ENCODE peak calls at places on chromosome 13, in four cellular contexts. One of them, this sample, is unnamed.
A peak's percentile ranks its signal among the peaks of the same experiment; 100 is the strongest.

GRCh38 chr13:93861818-93862217 is 617.7 kb downstream of the DCT start:
- DNase-seq in mesendoderm: peak; percentile 86
- DNase-seq in H1: no peak
- DNase-seq in IMR-90: peak; percentile 92
- DNase-seq in this sample: no peak

GRCh38 chr13:73737214-73737613 is 397.0 kb downstream of the KLF12 start:
- DNase-seq in mesendoderm: no peak
- DNase-seq in IMR-90: no peak
- DNase-seq in H1: no peak
- DNase-seq in this sample: no peak

GRCh38 chr13:21237081-21237480 is 60.6 kb downstream of the MRPL57 start:
- DNase-seq in IMR-90: no peak
- DNase-seq in H1: no peak
- DNase-seq in mesendoderm: no peak
- DNase-seq in this sample: no peak

GRCh38 chr13:44397766-44398223 is 24.2 kb downstream of the SERP2 start:
- DNase-seq in IMR-90: peak; percentile 20
- DNase-seq in H1: no peak
- DNase-seq in mesendoderm: no peak
- DNase-seq in this sample: no peak

GRCh38 chr13:102011539-102011938 is 390.3 kb downstream of the FGF14 start:
- DNase-seq in IMR-90: no peak
- DNase-seq in H1: no peak
- DNase-seq in mesendoderm: no peak
- DNase-seq in this sample: no peak

GRCh38 chr13:19991531-19991930 is 33.0 kb downstream of the ZMYM2 start:
- DNase-seq in IMR-90: no peak
- DNase-seq in H1: no peak
- DNase-seq in mesendoderm: no peak
- DNase-seq in this sample: no peak

GRCh38 chr13:113350065-113350937 is 13.6 kb downstream of the GRTP1 start:
- DNase-seq in mesendoderm: peak; percentile 47
- DNase-seq in H1: no peak
- DNase-seq in IMR-90: no peak
- DNase-seq in this sample: peak; percentile 58

GRCh38 chr13:113998781-113999617 is 25.1 kb upstream of the C13orf46 start:
- DNase-seq in IMR-90: no peak
- DNase-seq in H1: no peak
- DNase-seq in mesendoderm: no peak
- DNase-seq in this sample: no peak

GRCh38 chr13:92967923-92968322 is 258.7 kb upstream of the GPC6 start:
- DNase-seq in H1: no peak
- DNase-seq in mesendoderm: peak; percentile 8
- DNase-seq in IMR-90: peak; percentile 16
- DNase-seq in this sample: no peak

GRCh38 chr13:98549006-98549727 is 27.7 kb downstream of the STK24 start:
- DNase-seq in IMR-90: peak; percentile 98
- DNase-seq in H1: no peak
- DNase-seq in mesendoderm: no peak
- DNase-seq in this sample: no peak
- H3K56ac ChIP-seq in IMR-90: peak overlapping the region; percentile 64
- H3K56ac ChIP-seq in H1: no peak overlapping the region
- H3K56ac ChIP-seq in mesendoderm: no peak overlapping the region
- H3K56ac ChIP-seq in this sample: no peak overlapping the region

DNA sequence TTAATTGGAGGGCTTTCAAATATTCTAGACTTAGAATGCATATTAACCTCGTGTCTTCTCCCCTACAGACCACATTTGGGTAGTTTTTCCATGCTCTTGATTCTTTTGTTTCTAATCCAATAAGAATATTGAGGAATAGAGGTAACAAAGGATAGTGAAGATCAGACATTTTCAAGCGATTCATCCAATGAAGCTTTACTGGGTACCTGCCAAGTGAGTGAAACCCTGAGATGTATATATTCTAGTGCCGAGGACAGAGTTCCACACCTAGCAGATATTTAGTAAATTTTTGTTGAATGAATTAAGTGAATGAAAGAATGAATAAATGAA is 471 bp upstream of the RFC3 start:
- DNase-seq in H1: no peak
- DNase-seq in mesendoderm: no peak
- DNase-seq in IMR-90: peak; percentile 2
- DNase-seq in this sample: no peak
- H4K8ac ChIP-seq in H1: no peak overlapping the region
- H4K8ac ChIP-seq in mesendoderm: peak overlapping the region; percentile 15
- H4K8ac ChIP-seq in IMR-90: peak overlapping the region; percentile 98
- H4K8ac ChIP-seq in this sample: no peak overlapping the region

DNA sequence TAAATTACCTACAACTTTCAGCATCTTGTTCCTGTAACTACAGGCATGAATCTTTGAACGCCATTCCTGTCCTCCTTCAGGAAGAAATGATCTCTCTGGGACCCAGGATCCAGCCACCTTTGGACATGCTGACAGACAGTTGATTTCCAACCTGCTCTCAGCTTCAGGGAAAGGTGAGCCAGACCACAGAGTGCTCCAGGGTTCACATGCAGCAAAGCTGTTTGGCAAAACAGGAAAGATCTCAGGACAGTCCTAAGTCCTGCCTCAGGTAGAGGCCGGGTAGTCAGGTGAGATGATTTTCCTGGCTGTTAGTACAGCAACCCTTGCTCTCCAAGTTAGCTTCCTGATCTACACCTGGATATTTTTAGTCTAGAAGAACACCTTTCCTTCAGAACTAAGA is 9.1 kb downstream of the SLC15A1 start:
- DNase-seq in IMR-90: no peak
- DNase-seq in mesendoderm: no peak
- DNase-seq in H1: no peak
- DNase-seq in this sample: no peak
- H3K56ac ChIP-seq in IMR-90: no peak overlapping the region
- H3K56ac ChIP-seq in mesendoderm: no peak overlapping the region
- H3K56ac ChIP-seq in H1: no peak overlapping the region
- H3K56ac ChIP-seq in this sample: no peak overlapping the region

GRCh38 chr13:43008591-43008990 is 14.8 kb upstream of the DNAJC15 start:
- DNase-seq in H1: no peak
- DNase-seq in IMR-90: no peak
- DNase-seq in mesendoderm: no peak
- DNase-seq in this sample: no peak

GRCh38 chr13:43003729-43004128 is 11.7 kb upstream of the EPSTI1 start:
- DNase-seq in mesendoderm: no peak
- DNase-seq in H1: no peak
- DNase-seq in IMR-90: no peak
- DNase-seq in this sample: no peak

GRCh38 chr13:43009506-43009905 is 13.9 kb upstream of the DNAJC15 start:
- DNase-seq in mesendoderm: no peak
- DNase-seq in IMR-90: peak; percentile 60
- DNase-seq in H1: no peak
- DNase-seq in this sample: no peak

GRCh38 chr13:43005460-43006236 is 13.6 kb upstream of the EPSTI1 start:
- DNase-seq in IMR-90: peak; percentile 32
- DNase-seq in mesendoderm: no peak
- DNase-seq in H1: no peak
- DNase-seq in this sample: no peak

DNA sequence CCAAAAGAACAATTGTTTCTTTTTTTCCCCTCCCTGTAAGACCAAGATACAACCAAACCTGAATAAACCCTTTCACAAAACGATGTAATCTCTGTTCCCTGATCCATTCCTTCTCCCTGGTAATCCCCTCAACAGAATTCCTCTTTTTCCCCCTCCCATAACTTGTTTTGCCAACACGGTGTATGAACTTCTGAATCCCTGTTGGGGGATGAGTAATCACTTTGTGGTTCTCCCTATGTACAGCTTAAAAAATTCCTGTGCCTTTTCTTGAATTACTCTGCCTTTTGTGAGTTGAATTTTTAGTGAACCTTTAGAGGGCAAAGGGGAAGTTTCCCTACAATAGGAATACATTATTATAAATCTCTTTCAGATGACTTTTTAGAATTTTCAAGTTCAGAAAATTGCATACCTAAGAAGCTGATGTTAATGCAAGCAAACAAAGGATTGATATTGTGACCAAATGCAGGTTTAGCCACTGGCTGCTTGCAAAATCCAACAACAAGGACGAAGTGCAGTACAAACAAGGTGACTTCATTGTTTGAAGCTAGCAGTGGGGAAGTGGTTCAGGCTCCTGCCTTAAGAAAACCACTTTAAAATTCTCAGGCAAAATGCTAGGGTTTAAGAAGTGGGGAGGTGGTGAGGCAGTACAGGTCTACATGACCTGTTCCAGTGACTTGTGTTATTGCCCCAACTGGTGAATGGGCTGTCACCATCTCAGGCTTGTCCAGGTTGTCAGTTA is 15.0 kb upstream of the EPSTI1 start:
- DNase-seq in mesendoderm: peak; percentile 50
- DNase-seq in IMR-90: peak; percentile 63
- DNase-seq in H1: no peak
- DNase-seq in this sample: no peak
- H4K8ac ChIP-seq in mesendoderm: peak overlapping the region; percentile 5
- H4K8ac ChIP-seq in IMR-90: peak overlapping the region; percentile 75
- H4K8ac ChIP-seq in H1: no peak overlapping the region
- H4K8ac ChIP-seq in this sample: no peak overlapping the region